ENCODE peak calls at places on chromosomes 4 and X, in nine cellular contexts. One of them, this sample, is unnamed.

GRCh38 chrX:25048176-25048575 is 32.4 kb upstream of the ARX start:
- DNase-seq in CD8-positive, alpha-beta memory T cell: no peak
- DNase-seq in heart right ventricle: no peak
- DNase-seq in thoracic aorta: no peak
- DNase-seq in right lobe of liver: no peak
- DNase-seq in psoas muscle: no peak
- DNase-seq in effector memory CD4-positive, alpha-beta T cell: no peak
- DNase-seq in prostate gland: no peak
- DNase-seq in heart left ventricle: no peak
- DNase-seq in this sample: no peak

GRCh38 chr4:138542191-138542771 is 300.1 kb upstream of the SLC7A11 start:
- DNase-seq in CD8-positive, alpha-beta memory T cell: no peak
- DNase-seq in heart right ventricle: no peak
- DNase-seq in thoracic aorta: no peak
- DNase-seq in right lobe of liver: no peak
- DNase-seq in psoas muscle: no peak
- DNase-seq in effector memory CD4-positive, alpha-beta T cell: no peak
- DNase-seq in prostate gland: no peak
- DNase-seq in heart left ventricle: no peak
- DNase-seq in this sample: no peak

GRCh38 chr4:114598191-114599121 is at the start of gene UGT8:
- DNase-seq in CD8-positive, alpha-beta memory T cell: no peak
- DNase-seq in heart right ventricle: no peak
- DNase-seq in thoracic aorta: no peak
- DNase-seq in right lobe of liver: peak; percentile 32
- DNase-seq in psoas muscle: peak; percentile 51
- DNase-seq in effector memory CD4-positive, alpha-beta T cell: no peak
- DNase-seq in prostate gland: no peak
- DNase-seq in heart left ventricle: no peak
- DNase-seq in this sample: peak; percentile 88

GRCh38 chrX:132413459-132413858 is 75.4 kb downstream of the MBNL3 start:
- DNase-seq in CD8-positive, alpha-beta memory T cell: no peak
- DNase-seq in heart right ventricle: no peak
- DNase-seq in thoracic aorta: no peak
- DNase-seq in right lobe of liver: peak; percentile 61
- DNase-seq in psoas muscle: no peak
- DNase-seq in effector memory CD4-positive, alpha-beta T cell: no peak
- DNase-seq in prostate gland: no peak
- DNase-seq in heart left ventricle: no peak
- DNase-seq in this sample: no peak

GRCh38 chrX:49273181-49273727 is 3.7 kb downstream of the PPP1R3F start:
- DNase-seq in CD8-positive, alpha-beta memory T cell: no peak
- DNase-seq in heart right ventricle: no peak
- DNase-seq in thoracic aorta: no peak
- DNase-seq in right lobe of liver: no peak
- DNase-seq in psoas muscle: no peak
- DNase-seq in effector memory CD4-positive, alpha-beta T cell: no peak
- DNase-seq in prostate gland: no peak
- DNase-seq in heart left ventricle: no peak
- DNase-seq in this sample: no peak

GRCh38 chr4:101119141-101119540 is 228.2 kb downstream of the PPP3CA start:
- DNase-seq in CD8-positive, alpha-beta memory T cell: no peak
- DNase-seq in heart right ventricle: no peak
- DNase-seq in thoracic aorta: no peak
- DNase-seq in right lobe of liver: no peak
- DNase-seq in psoas muscle: no peak
- DNase-seq in effector memory CD4-positive, alpha-beta T cell: no peak
- DNase-seq in prostate gland: no peak
- DNase-seq in heart left ventricle: no peak
- DNase-seq in this sample: no peak

GRCh38 chr4:73139245-73139644 is 69.7 kb upstream of the COX18 start:
- DNase-seq in CD8-positive, alpha-beta memory T cell: no peak
- DNase-seq in heart right ventricle: no peak
- DNase-seq in thoracic aorta: no peak
- DNase-seq in right lobe of liver: no peak
- DNase-seq in psoas muscle: no peak
- DNase-seq in effector memory CD4-positive, alpha-beta T cell: no peak
- DNase-seq in prostate gland: no peak
- DNase-seq in heart left ventricle: no peak
- DNase-seq in this sample: no peak

GRCh38 chr4:149980941-149981340 is 97.3 kb upstream of the DCLK2 start:
- DNase-seq in CD8-positive, alpha-beta memory T cell: no peak
- DNase-seq in heart right ventricle: peak; percentile 61
- DNase-seq in thoracic aorta: no peak
- DNase-seq in right lobe of liver: no peak
- DNase-seq in psoas muscle: peak; percentile 52
- DNase-seq in effector memory CD4-positive, alpha-beta T cell: no peak
- DNase-seq in prostate gland: peak; percentile 27
- DNase-seq in heart left ventricle: peak; percentile 31
- DNase-seq in this sample: peak; percentile 59

GRCh38 chr4:55633903-55634302 is 2.2 kb downstream of the NMU start:
- DNase-seq in CD8-positive, alpha-beta memory T cell: no peak
- DNase-seq in heart right ventricle: no peak
- DNase-seq in thoracic aorta: no peak
- DNase-seq in right lobe of liver: no peak
- DNase-seq in psoas muscle: no peak
- DNase-seq in effector memory CD4-positive, alpha-beta T cell: no peak
- DNase-seq in prostate gland: no peak
- DNase-seq in heart left ventricle: no peak
- DNase-seq in this sample: no peak

GRCh38 chrX:3526084-3526483 is 179.6 kb upstream of the MXRA5 start:
- DNase-seq in CD8-positive, alpha-beta memory T cell: no peak
- DNase-seq in heart right ventricle: peak; percentile 5
- DNase-seq in thoracic aorta: no peak
- DNase-seq in right lobe of liver: no peak
- DNase-seq in psoas muscle: no peak
- DNase-seq in effector memory CD4-positive, alpha-beta T cell: no peak
- DNase-seq in prostate gland: no peak
- DNase-seq in heart left ventricle: no peak
- DNase-seq in this sample: no peak

GRCh38 chr4:57426779-57427395 is 316.7 kb upstream of the IGFBP7 start:
- DNase-seq in CD8-positive, alpha-beta memory T cell: no peak
- DNase-seq in heart right ventricle: peak; percentile 56
- DNase-seq in thoracic aorta: peak; percentile 6
- DNase-seq in right lobe of liver: peak; percentile 74
- DNase-seq in psoas muscle: no peak
- DNase-seq in effector memory CD4-positive, alpha-beta T cell: no peak
- DNase-seq in prostate gland: peak; percentile 22
- DNase-seq in heart left ventricle: peak; percentile 50
- DNase-seq in this sample: peak; percentile 40

GRCh38 chr4:152886201-152886600 is 49.9 kb upstream of the FHDC1 start:
- DNase-seq in CD8-positive, alpha-beta memory T cell: no peak
- DNase-seq in heart right ventricle: no peak
- DNase-seq in thoracic aorta: no peak
- DNase-seq in right lobe of liver: no peak
- DNase-seq in psoas muscle: no peak
- DNase-seq in effector memory CD4-positive, alpha-beta T cell: no peak
- DNase-seq in prostate gland: no peak
- DNase-seq in heart left ventricle: no peak
- DNase-seq in this sample: no peak

GRCh38 chr4:83386931-83387897 is 52.6 kb upstream of the HPSE start:
- DNase-seq in CD8-positive, alpha-beta memory T cell: no peak
- DNase-seq in heart right ventricle: no peak
- DNase-seq in thoracic aorta: no peak
- DNase-seq in right lobe of liver: no peak
- DNase-seq in psoas muscle: no peak
- DNase-seq in effector memory CD4-positive, alpha-beta T cell: no peak
- DNase-seq in prostate gland: no peak
- DNase-seq in heart left ventricle: no peak
- DNase-seq in this sample: no peak

GRCh38 chr4:182062458-182062857 is 180.7 kb upstream of the TENM3 start:
- DNase-seq in CD8-positive, alpha-beta memory T cell: no peak
- DNase-seq in heart right ventricle: no peak
- DNase-seq in thoracic aorta: no peak
- DNase-seq in right lobe of liver: no peak
- DNase-seq in psoas muscle: no peak
- DNase-seq in effector memory CD4-positive, alpha-beta T cell: no peak
- DNase-seq in prostate gland: no peak
- DNase-seq in heart left ventricle: no peak
- DNase-seq in this sample: no peak

GRCh38 chr4:30721353-30722091 is 1.4 kb downstream of the PCDH7 start:
- DNase-seq in CD8-positive, alpha-beta memory T cell: no peak
- DNase-seq in heart right ventricle: peak; percentile 7
- DNase-seq in thoracic aorta: no peak
- DNase-seq in right lobe of liver: peak; percentile 23
- DNase-seq in psoas muscle: peak; percentile 60
- DNase-seq in effector memory CD4-positive, alpha-beta T cell: no peak
- DNase-seq in prostate gland: peak; percentile 19
- DNase-seq in heart left ventricle: peak; percentile 47
- DNase-seq in this sample: peak; percentile 22

GRCh38 chrX:147377728-147378127 is 534.0 kb upstream of the FMR1 start:
- DNase-seq in CD8-positive, alpha-beta memory T cell: no peak
- DNase-seq in heart right ventricle: no peak
- DNase-seq in thoracic aorta: no peak
- DNase-seq in right lobe of liver: no peak
- DNase-seq in psoas muscle: no peak
- DNase-seq in effector memory CD4-positive, alpha-beta T cell: no peak
- DNase-seq in prostate gland: no peak
- DNase-seq in heart left ventricle: no peak
- DNase-seq in this sample: no peak

GRCh38 chr4:52894408-52894807 is 32.3 kb downstream of the RASL11B start:
- DNase-seq in CD8-positive, alpha-beta memory T cell: no peak
- DNase-seq in heart right ventricle: no peak
- DNase-seq in thoracic aorta: no peak
- DNase-seq in right lobe of liver: no peak
- DNase-seq in psoas muscle: no peak
- DNase-seq in effector memory CD4-positive, alpha-beta T cell: no peak
- DNase-seq in prostate gland: no peak
- DNase-seq in heart left ventricle: no peak
- DNase-seq in this sample: no peak

GRCh38 chrX:41005445-41005992 is 79.7 kb upstream of the USP9X start:
- DNase-seq in CD8-positive, alpha-beta memory T cell: no peak
- DNase-seq in heart right ventricle: no peak
- DNase-seq in thoracic aorta: no peak
- DNase-seq in right lobe of liver: no peak
- DNase-seq in psoas muscle: no peak
- DNase-seq in effector memory CD4-positive, alpha-beta T cell: no peak
- DNase-seq in prostate gland: no peak
- DNase-seq in heart left ventricle: no peak
- DNase-seq in this sample: no peak

DNA sequence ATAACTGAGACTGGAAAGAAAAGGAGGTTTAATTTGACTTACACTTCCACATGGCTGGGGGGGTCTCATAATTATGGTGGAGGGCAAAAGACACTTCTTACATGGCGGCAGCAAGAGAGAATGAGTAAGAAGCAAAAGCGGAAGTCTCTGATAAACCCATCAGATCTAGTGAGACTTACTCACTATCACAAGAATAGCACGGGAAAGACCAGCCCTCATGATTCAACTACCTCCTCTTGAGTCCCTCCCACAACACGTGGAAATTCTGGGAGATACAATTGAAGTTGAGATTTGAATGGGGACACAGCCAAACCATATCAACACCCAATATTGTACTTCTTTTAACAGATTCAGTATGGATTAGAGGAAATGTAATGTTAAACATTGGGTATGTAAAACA is 646.6 kb downstream of the ANKRD50 start:
- DNase-seq in CD8-positive, alpha-beta memory T cell: no peak
- DNase-seq in heart right ventricle: no peak
- DNase-seq in thoracic aorta: no peak
- DNase-seq in right lobe of liver: no peak
- DNase-seq in psoas muscle: no peak
- DNase-seq in effector memory CD4-positive, alpha-beta T cell: no peak
- DNase-seq in prostate gland: no peak
- DNase-seq in heart left ventricle: no peak
- DNase-seq in this sample: no peak
- H3K27ac ChIP-seq in CD8-positive, alpha-beta memory T cell: no peak overlapping the region
- H3K27ac ChIP-seq in heart right ventricle: no peak overlapping the region
- H3K27ac ChIP-seq in thoracic aorta: no peak overlapping the region
- H3K27ac ChIP-seq in right lobe of liver: no peak overlapping the region
- H3K27ac ChIP-seq in psoas muscle: no peak overlapping the region
- H3K27ac ChIP-seq in effector memory CD4-positive, alpha-beta T cell: no peak overlapping the region
- H3K27ac ChIP-seq in prostate gland: no peak overlapping the region
- H3K27ac ChIP-seq in heart left ventricle: no peak overlapping the region
- H3K27ac ChIP-seq in this sample: no peak overlapping the region

GRCh38 chr4:15809473-15809872 is 31.3 kb downstream of the CD38 start:
- DNase-seq in CD8-positive, alpha-beta memory T cell: no peak
- DNase-seq in heart right ventricle: no peak
- DNase-seq in thoracic aorta: no peak
- DNase-seq in right lobe of liver: no peak
- DNase-seq in psoas muscle: no peak
- DNase-seq in effector memory CD4-positive, alpha-beta T cell: no peak
- DNase-seq in prostate gland: no peak
- DNase-seq in heart left ventricle: no peak
- DNase-seq in this sample: no peak
- H3K4me3 ChIP-seq in CD8-positive, alpha-beta memory T cell: no peak overlapping the region
- H3K4me3 ChIP-seq in heart right ventricle: no peak overlapping the region
- H3K4me3 ChIP-seq in thoracic aorta: peak overlapping the region; percentile 49
- H3K4me3 ChIP-seq in right lobe of liver: no peak overlapping the region
- H3K4me3 ChIP-seq in psoas muscle: peak overlapping the region; percentile 40
- H3K4me3 ChIP-seq in effector memory CD4-positive, alpha-beta T cell: no peak overlapping the region
- H3K4me3 ChIP-seq in prostate gland: no peak overlapping the region
- H3K4me3 ChIP-seq in heart left ventricle: no peak overlapping the region
- H3K4me3 ChIP-seq in this sample: no peak overlapping the region

GRCh38 chr4:25826074-25826752 is 36.6 kb downstream of the SEL1L3 start:
- DNase-seq in CD8-positive, alpha-beta memory T cell: no peak
- DNase-seq in heart right ventricle: no peak
- DNase-seq in thoracic aorta: no peak
- DNase-seq in right lobe of liver: no peak
- DNase-seq in psoas muscle: no peak
- DNase-seq in effector memory CD4-positive, alpha-beta T cell: no peak
- DNase-seq in prostate gland: no peak
- DNase-seq in heart left ventricle: no peak
- DNase-seq in this sample: no peak
- H3K36me3 ChIP-seq in CD8-positive, alpha-beta memory T cell: peaks cover 11% of the 10 kb centered on the region
- H3K36me3 ChIP-seq in heart right ventricle: no peaks in the 10 kb centered on the region
- H3K36me3 ChIP-seq in thoracic aorta: no peaks in the 10 kb centered on the region
- H3K36me3 ChIP-seq in right lobe of liver: no peaks in the 10 kb centered on the region
- H3K36me3 ChIP-seq in psoas muscle: no peaks in the 10 kb centered on the region
- H3K36me3 ChIP-seq in effector memory CD4-positive, alpha-beta T cell: peaks cover 29% of the 10 kb centered on the region
- H3K36me3 ChIP-seq in prostate gland: no peaks in the 10 kb centered on the region
- H3K36me3 ChIP-seq in heart left ventricle: no peaks in the 10 kb centered on the region
- H3K36me3 ChIP-seq in this sample: no peaks in the 10 kb centered on the region

DNA sequence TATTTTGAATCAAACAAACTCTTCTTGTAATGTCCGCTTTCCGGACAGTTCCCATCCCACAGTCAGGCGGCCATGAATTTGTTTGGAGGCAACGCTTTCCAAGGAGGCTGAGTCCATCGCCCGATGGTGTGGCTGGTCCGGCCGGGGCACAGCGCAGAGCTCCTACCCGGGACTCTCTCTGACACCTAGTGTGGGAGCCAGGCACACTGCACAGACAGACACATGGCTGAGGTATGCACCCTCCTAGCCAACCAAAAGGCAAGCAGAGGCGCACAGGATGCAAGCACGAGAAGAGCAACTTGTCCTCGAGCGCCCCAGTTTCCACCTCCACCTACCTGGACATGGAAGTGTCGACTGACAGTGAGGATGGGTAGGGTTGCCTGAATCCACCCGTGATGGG is 87.5 kb downstream of the LEF1 start:
- DNase-seq in CD8-positive, alpha-beta memory T cell: no peak
- DNase-seq in heart right ventricle: no peak
- DNase-seq in thoracic aorta: no peak
- DNase-seq in right lobe of liver: no peak
- DNase-seq in psoas muscle: no peak
- DNase-seq in effector memory CD4-positive, alpha-beta T cell: no peak
- DNase-seq in prostate gland: no peak
- DNase-seq in heart left ventricle: no peak
- DNase-seq in this sample: no peak
- H3K27ac ChIP-seq in CD8-positive, alpha-beta memory T cell: no peak overlapping the region
- H3K27ac ChIP-seq in heart right ventricle: no peak overlapping the region
- H3K27ac ChIP-seq in thoracic aorta: no peak overlapping the region
- H3K27ac ChIP-seq in right lobe of liver: no peak overlapping the region
- H3K27ac ChIP-seq in psoas muscle: no peak overlapping the region
- H3K27ac ChIP-seq in effector memory CD4-positive, alpha-beta T cell: peak overlapping the region; percentile 42
- H3K27ac ChIP-seq in prostate gland: no peak overlapping the region
- H3K27ac ChIP-seq in heart left ventricle: no peak overlapping the region
- H3K27ac ChIP-seq in this sample: no peak overlapping the region